ENCODE peak calls at places on chromosomes 12 and 14, in ten cellular contexts. Z is AG09309, S is GM23338, I is brain microvascular endothelial cell, X is Peyer's patch, U is WTC11, K is cardiac fibroblast, E is GM06990, L is endothelial cell, C is right lobe of liver. N is an unnamed sample.

GRCh38 chr12:124939428-124940142 is 25.1 kb upstream of the UBC start:
- DNase-seq in C (peak), I (peak), Z (peak), U (peak), S (peak), K (peak), E (peak), X (peak), L (peak), N (peak)

GRCh38 chr12:52580496-52580895 is 6.9 kb upstream of the KRT74 start:
- DNase-seq in C (no peak), S (no peak), Z (no peak), I (no peak), L (no peak), X (no peak), U (no peak), E (no peak), K (no peak), N (no peak)

GRCh38 chr12:78101181-78101876 is 270.6 kb downstream of the NAV3 start:
- DNase-seq in E (no peak), L (no peak), C (no peak), S (no peak), Z (no peak), K (no peak), I (no peak), X (no peak), U (no peak), N (no peak)

GRCh38 chr14:86625637-86626036 is 1095.7 kb downstream of the FLRT2 start:
- DNase-seq in L (no peak), Z (no peak), I (no peak), U (no peak), C (no peak), X (no peak), E (no peak), K (peak), S (no peak), N (no peak)

GRCh38 chr12:19373569-19373968 is 65.7 kb upstream of the AEBP2 start:
- DNase-seq in L (no peak), I (no peak), C (no peak), E (no peak), U (no peak), Z (no peak), S (no peak), K (no peak), X (no peak), N (no peak)

GRCh38 chr12:19080918-19081317 is 48.6 kb upstream of the PLEKHA5 start:
- DNase-seq in K (no peak), Z (no peak), I (no peak), C (no peak), L (no peak), U (no peak), S (no peak), E (no peak), X (no peak), N (no peak)

GRCh38 chr14:102485693-102486512 is 23.7 kb downstream of the ANKRD9 start:
- DNase-seq in E (no peak), K (no peak), L (no peak), U (no peak), C (no peak), I (no peak), X (no peak), S (no peak), Z (no peak), N (no peak)

GRCh38 chr14:84403585-84403984 is 1126.4 kb upstream of the FLRT2 start:
- DNase-seq in C (no peak), S (peak), L (no peak), Z (no peak), X (no peak), K (no peak), E (no peak), U (peak), I (no peak), N (no peak)

GRCh38 chr12:103028881-103029280 is 71.4 kb downstream of the ASCL1 start:
- DNase-seq in I (no peak), S (no peak), C (no peak), K (no peak), Z (no peak), E (no peak), X (no peak), L (no peak), U (no peak), N (no peak)

GRCh38 chr12:124681779-124682391 is 114.5 kb upstream of the NCOR2 start:
- DNase-seq in C (peak), Z (no peak), I (peak), U (no peak), K (peak), X (no peak), S (no peak), E (no peak), L (no peak), N (no peak)

GRCh38 chr12:107319536-107320030 is 226.2 kb upstream of the CRY1 start:
- DNase-seq in E (no peak), I (no peak), S (no peak), C (no peak), K (no peak), X (no peak), Z (no peak), L (peak), U (no peak), N (peak)

GRCh38 chr12:116559330-116560080 is at the start of gene MAP1LC3B2:
- DNase-seq in K (peak), I (peak), E (peak), X (peak), U (no peak), L (no peak), S (peak), Z (no peak), C (peak), N (peak)

GRCh38 chr14:75229923-75230792 is 48.5 kb upstream of the FOS start:
- DNase-seq in X (peak), I (peak), K (peak), E (peak), U (no peak), S (peak), Z (no peak), L (no peak), C (no peak), N (no peak)

GRCh38 chr12:6193853-6194815 is 6.1 kb upstream of the CD9 start:
- DNase-seq in K (peak), X (no peak), L (no peak), Z (no peak), I (no peak), U (peak), E (no peak), C (no peak), S (peak), N (no peak)

GRCh38 chr12:93847517-93848452 is 170.6 kb downstream of the CRADD start:
- DNase-seq in L (no peak), S (no peak), E (peak), Z (no peak), I (no peak), X (no peak), K (peak), U (no peak), C (no peak), N (no peak)

GRCh38 chr12:124126950-124127349 is 153.9 kb downstream of the ZNF664 start:
- DNase-seq in U (no peak), S (no peak), C (no peak), L (no peak), E (peak), X (no peak), K (no peak), Z (no peak), I (no peak), N (no peak)

GRCh38 chr14:93269341-93270068 is 62.4 kb downstream of the UBR7 start:
- DNase-seq in C (no peak), X (no peak), I (peak), U (no peak), Z (no peak), L (no peak), S (peak), E (no peak), K (peak), N (no peak)

GRCh38 chr12:26810330-26810729 is 22.7 kb downstream of the ITPR2 start:
- DNase-seq in L (peak), U (peak), Z (no peak), X (no peak), I (peak), E (no peak), S (peak), C (peak), K (peak), N (no peak)

GRCh38 chr12:115984607-115985006 is 292.9 kb downstream of the MED13L start:
- DNase-seq in U (no peak), X (no peak), K (no peak), I (no peak), S (no peak), Z (no peak), L (no peak), E (no peak), C (no peak), N (no peak)

GRCh38 chr12:95838125-95838524 is 20.6 kb upstream of the SNRPF start:
- DNase-seq in Z (no peak), E (no peak), C (peak), S (no peak), X (no peak), I (peak), L (no peak), U (no peak), K (peak), N (peak)

GRCh38 chr12:98592825-98593322 is 612 bp upstream of the SLC25A3 start:
- DNase-seq in K (no peak), I (no peak), C (no peak), X (no peak), L (no peak), S (no peak), E (no peak), U (no peak), Z (no peak), N (no peak)

GRCh38 chr12:108484431-108484830 is 30.6 kb upstream of the FICD start:
- DNase-seq in K (no peak), Z (no peak), C (no peak), L (no peak), U (no peak), E (no peak), S (no peak), X (no peak), I (no peak), N (no peak)

GRCh38 chr12:117227000-117227653 is 36.9 kb upstream of the FBXO21 start:
- DNase-seq in S (peak), K (no peak), L (no peak), C (no peak), Z (no peak), X (no peak), I (no peak), U (peak), E (no peak), N (no peak)

GRCh38 chr12:110578522-110579238 is 4.4 kb downstream of the PPTC7 start:
- DNase-seq in X (no peak), S (no peak), E (peak), U (no peak), L (no peak), C (no peak), K (no peak), Z (no peak), I (no peak), N (no peak)

GRCh38 chr12:68069276-68069675 is 80.0 kb downstream of the IFNG-AS1 start:
- DNase-seq in L (no peak), U (no peak), K (no peak), S (no peak), X (no peak), Z (no peak), C (no peak), I (no peak), E (no peak), N (no peak)

GRCh38 chr14:71932229-71932951 is at the start of gene RGS6:
- DNase-seq in Z (no peak), C (peak), U (peak), L (peak), S (peak), K (peak), I (no peak), X (no peak), E (peak), N (no peak)

GRCh38 chr12:92144631-92145480 is 790 bp downstream of the BTG1 start:
- DNase-seq in S (peak), U (peak), E (peak), C (peak), L (peak), Z (no peak), I (peak), K (peak), X (no peak), N (peak)

GRCh38 chr14:73750161-73750901 is 36.1 kb upstream of the PNMA1 start:
- DNase-seq in X (no peak), K (no peak), U (no peak), E (no peak), C (no peak), I (no peak), Z (no peak), L (no peak), S (no peak), N (no peak)

GRCh38 chr12:108722992-108723766 is 8.1 kb downstream of the CORO1C start:
- DNase-seq in S (no peak), X (no peak), Z (peak), U (no peak), K (peak), I (peak), E (no peak), L (no peak), C (no peak), N (no peak)

GRCh38 chr14:61950340-61950739 is 188.1 kb downstream of the SNAPC1 start:
- DNase-seq in U (no peak), I (peak), K (no peak), S (no peak), C (no peak), Z (no peak), X (no peak), L (no peak), E (no peak), N (no peak)

GRCh38 chr12:6840428-6841138 is at the start of gene GNB3:
- DNase-seq in S (no peak), K (no peak), C (no peak), Z (no peak), L (no peak), U (no peak), I (no peak), E (no peak), X (no peak), N (peak)

GRCh38 chr12:100795193-100796179 is 910 bp downstream of the ANO4 start:
- DNase-seq in L (no peak), E (no peak), S (no peak), U (no peak), K (no peak), C (no peak), X (no peak), I (no peak), Z (no peak), N (no peak)

GRCh38 chr14:100155881-100156645 is 3.4 kb downstream of the DEGS2 start:
- DNase-seq in L (no peak), S (no peak), I (no peak), E (no peak), X (no peak), Z (no peak), U (no peak), K (no peak), C (no peak), N (peak)

GRCh38 chr14:86781111-86781510 is 1211.9 kb downstream of the GALC start:
- DNase-seq in X (no peak), Z (no peak), E (no peak), K (no peak), C (no peak), I (no peak), L (no peak), S (no peak), U (no peak), N (no peak)

GRCh38 chr14:24816011-24816928 is 182.3 kb upstream of the GZMB start:
- DNase-seq in L (no peak), E (no peak), Z (no peak), X (no peak), S (no peak), K (peak), I (no peak), C (peak), U (no peak), N (peak)

GRCh38 chr12:2095878-2096277 is 43.1 kb downstream of the CACNA1C start:
- DNase-seq in K (no peak), U (no peak), L (no peak), Z (no peak), I (no peak), S (no peak), E (no peak), X (no peak), C (no peak), N (no peak)

DNA sequence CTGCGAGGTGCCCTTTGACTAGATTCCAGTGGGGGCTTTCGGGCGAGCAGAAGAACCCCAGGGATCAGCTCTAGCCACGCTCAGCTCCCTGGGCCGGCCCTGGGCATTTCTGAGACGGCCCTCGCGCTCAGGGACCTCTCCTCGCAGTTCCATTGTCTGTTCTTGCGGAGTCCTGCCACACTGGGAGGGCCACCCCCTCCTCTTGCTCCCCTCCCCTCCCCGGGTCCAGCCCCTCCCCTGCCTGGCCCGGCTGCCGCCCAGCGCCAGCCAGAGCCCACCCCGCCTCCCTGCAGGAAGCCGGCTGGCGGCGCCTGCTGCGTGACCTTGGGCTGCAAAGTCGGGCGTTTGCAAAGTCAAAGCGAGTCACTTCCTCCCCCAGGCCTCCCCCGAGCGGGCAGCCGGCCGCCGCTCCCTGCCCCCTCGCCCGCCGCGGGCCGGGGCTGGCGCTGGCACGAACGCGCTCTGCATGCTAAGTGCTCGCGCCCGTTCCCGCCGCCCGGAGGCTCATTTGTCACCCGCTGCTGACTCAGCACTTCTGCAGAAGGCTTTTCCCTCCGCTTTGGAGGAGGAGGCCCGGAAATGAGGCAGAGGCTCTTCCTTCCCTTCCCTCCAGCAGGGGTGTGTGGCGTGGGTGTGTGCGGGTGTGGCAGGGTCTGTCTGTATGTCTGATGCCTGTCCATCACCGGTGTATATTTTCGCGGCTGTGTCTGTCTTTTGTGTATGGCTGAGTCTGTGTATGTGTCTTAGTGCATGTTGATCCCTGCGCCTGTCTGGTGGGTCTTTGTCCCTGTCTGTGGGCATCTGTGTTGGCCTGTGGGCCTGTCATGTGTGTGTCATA is 72.0 kb downstream of the IRF2BPL start:
- DNase-seq in K (peak), S (peak), X (peak), C (peak), E (peak), U (peak), I (peak), Z (peak), L (peak), N (peak)
- TF ChIP-seq CTCF in K (peak), S (no peak), X (peak), C (peak), E (no peak), U (no peak), I (peak), Z (peak), L (no peak), N (no peak)

GRCh38 chr12:3882896-3883564 is 9.8 kb upstream of the PARP11 start:
- DNase-seq in S (peak), C (no peak), U (no peak), I (peak), L (no peak), E (no peak), X (no peak), Z (no peak), K (peak), N (no peak)
- TF ChIP-seq CTCF in S (peak), C (peak), U (no peak), I (peak), L (peak), E (peak), X (peak), Z (peak), K (peak), N (no peak)

DNA sequence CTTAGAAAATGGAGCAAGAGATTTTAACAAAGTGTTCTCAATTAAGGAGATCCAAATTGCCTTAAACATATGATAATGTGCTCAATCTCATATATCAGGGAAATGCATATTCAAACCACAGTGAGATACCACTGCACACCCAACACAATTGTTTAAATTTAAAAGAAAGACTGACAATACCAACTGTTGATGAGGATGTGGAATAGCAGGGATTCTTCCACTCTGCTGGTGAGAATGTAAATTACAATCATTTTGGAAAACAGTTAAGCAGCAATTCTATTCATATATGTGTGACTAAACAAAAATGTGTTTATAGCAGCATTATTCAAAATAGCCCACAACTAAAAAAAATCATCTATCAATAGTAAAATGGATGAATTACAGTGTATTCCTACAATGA is 144.2 kb downstream of the KICS2 start:
- DNase-seq in C (no peak), S (peak), Z (no peak), E (no peak), X (no peak), L (no peak), K (peak), I (no peak), U (no peak), N (no peak)
- TF ChIP-seq CTCF in C (peak), S (peak), Z (peak), E (no peak), X (peak), L (peak), K (peak), I (peak), U (no peak), N (no peak)

GRCh38 chr14:54493293-54493692 is 4.5 kb upstream of the GMFB start:
- DNase-seq in L (peak), X (no peak), Z (no peak), C (no peak), E (no peak), S (peak), I (no peak), U (peak), K (no peak), N (peak)
- TF ChIP-seq CTCF in L (no peak), X (no peak), Z (no peak), C (no peak), E (no peak), S (peak), I (no peak), U (no peak), K (no peak), N (no peak)

DNA sequence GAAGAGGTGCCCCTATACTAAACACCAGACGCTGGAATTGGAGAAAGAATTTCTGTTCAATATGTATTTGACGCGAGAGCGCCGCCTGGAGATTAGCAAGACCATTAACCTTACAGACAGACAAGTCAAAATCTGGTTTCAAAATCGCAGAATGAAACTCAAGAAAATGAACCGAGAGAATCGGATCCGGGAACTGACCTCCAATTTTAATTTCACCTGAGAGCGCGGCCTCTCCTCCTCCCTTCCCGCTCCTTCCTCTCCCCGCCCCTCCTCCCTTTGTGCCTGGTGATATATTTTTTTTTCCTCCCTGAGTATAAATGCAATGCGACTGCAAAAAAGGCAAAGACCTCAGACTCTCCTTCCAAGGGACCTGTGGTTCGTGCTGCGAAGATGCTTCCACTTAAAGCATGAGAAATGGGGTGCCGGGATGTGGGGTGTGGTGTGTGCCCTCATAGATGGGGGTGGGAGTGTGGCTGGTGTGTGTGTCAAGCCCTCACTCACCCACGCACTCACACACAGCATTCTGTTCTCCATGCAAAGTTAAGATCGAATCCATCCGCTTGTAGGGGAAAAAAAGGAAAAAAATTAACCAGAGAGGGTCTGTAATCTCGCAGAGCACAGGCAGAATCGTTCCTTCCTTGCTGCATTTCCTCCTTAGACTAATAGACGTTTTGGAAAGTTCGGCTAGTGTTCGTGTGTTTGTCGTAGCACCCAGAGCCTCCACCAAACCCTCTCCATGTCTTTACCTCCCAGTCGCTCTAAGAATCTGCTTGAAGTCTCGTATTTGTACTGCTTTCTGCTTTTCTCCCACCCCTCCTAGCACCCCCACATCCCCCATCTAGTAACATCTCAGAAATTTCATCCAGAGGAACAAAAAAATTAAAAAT is 4.5 kb downstream of the HOXC10 start:
- DNase-seq in Z (no peak), U (no peak), I (no peak), X (no peak), E (peak), S (peak), L (no peak), C (no peak), K (peak), N (no peak)
- TF ChIP-seq CTCF in Z (peak), U (no peak), I (peak), X (peak), E (peak), S (peak), L (peak), C (peak), K (peak), N (no peak)

DNA sequence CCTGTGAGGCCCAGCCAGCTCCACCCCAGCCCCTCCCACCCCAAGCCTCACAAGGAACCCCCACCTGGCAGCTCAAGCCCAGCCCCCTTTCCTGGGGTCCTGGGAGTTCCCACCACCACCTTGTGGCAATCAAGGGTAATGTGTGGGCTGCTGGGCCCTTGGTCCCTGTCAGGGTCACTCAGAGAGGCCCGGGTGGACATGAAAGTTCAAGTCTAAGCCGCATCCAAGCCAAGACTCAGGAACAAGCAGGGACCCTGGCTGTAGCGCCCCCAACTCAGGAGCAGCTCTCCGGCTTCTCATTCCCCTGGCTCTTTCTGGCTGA is 106.4 kb upstream of the C14orf180 start:
- DNase-seq in L (no peak), Z (no peak), S (peak), X (no peak), U (peak), K (no peak), I (no peak), C (no peak), E (no peak), N (no peak)
- TF ChIP-seq CTCF in L (no peak), Z (no peak), S (no peak), X (no peak), U (no peak), K (no peak), I (no peak), C (no peak), E (no peak), N (no peak)

N was measured in mucosa of descending colon.